ENCODE peak calls at places on chromosome 7, in six cellular contexts. I is progenitor cell of endocrine pancreas, M is cardiac muscle cell, N is astrocyte of the cerebellum, D is stomach, J is breast epithelium. L is an unnamed sample.

GRCh38 chr7:43166686-43167085 is 54.2 kb downstream of the HECW1 start:
- DNase-seq in I (no peak), M (no peak), N (no peak), D (no peak), J (no peak), L (no peak)

GRCh38 chr7:159112136-159113011 is 32.3 kb downstream of the VIPR2 start:
- DNase-seq in I (no peak), M (no peak), N (no peak), D (no peak), J (no peak), L (peak)

GRCh38 chr7:151769189-151769821 is 107.6 kb downstream of the PRKAG2 start:
- DNase-seq in I (no peak), M (no peak), N (no peak), D (no peak), J (no peak), L (peak)

GRCh38 chr7:3722396-3722846 is 421.4 kb downstream of the SDK1 start:
- DNase-seq in I (no peak), M (peak), N (no peak), D (no peak), J (no peak), L (no peak)

GRCh38 chr7:73602721-73603651 is 21.3 kb downstream of the MLXIPL start:
- DNase-seq in I (no peak), M (no peak), N (no peak), D (no peak), J (no peak), L (no peak)

GRCh38 chr7:1101580-1102431 is 13.9 kb downstream of the GPER1 start:
- DNase-seq in I (no peak), M (no peak), N (no peak), D (peak), J (peak), L (peak)

GRCh38 chr7:139845443-139845805 is 16.4 kb downstream of the TBXAS1 start:
- DNase-seq in I (no peak), M (no peak), N (no peak), D (no peak), J (no peak), L (no peak)

GRCh38 chr7:112272921-112273561 is 66.5 kb downstream of the ZNF277 start:
- DNase-seq in I (no peak), M (peak), N (no peak), D (no peak), J (no peak), L (peak)

GRCh38 chr7:149772821-149773425 is 465 bp downstream of the ZNF467 start:
- DNase-seq in I (peak), M (no peak), N (no peak), D (peak), J (no peak), L (peak)

GRCh38 chr7:157554393-157555238 is 217.8 kb downstream of the DNAJB6 start:
- DNase-seq in I (no peak), M (no peak), N (no peak), D (no peak), J (no peak), L (no peak)

GRCh38 chr7:7895754-7896153 is 72.8 kb upstream of the GLCCI1 start:
- DNase-seq in I (no peak), M (no peak), N (no peak), D (no peak), J (no peak), L (no peak)

GRCh38 chr7:13181221-13181620 is 493.8 kb downstream of the ARL4A start:
- DNase-seq in I (no peak), M (peak), N (peak), D (no peak), J (no peak), L (no peak)

GRCh38 chr7:13421779-13422178 is 567.7 kb downstream of the ETV1 start:
- DNase-seq in I (no peak), M (no peak), N (no peak), D (no peak), J (no peak), L (no peak)

GRCh38 chr7:126718419-126718818 is 534.3 kb downstream of the GRM8 start:
- DNase-seq in I (no peak), M (no peak), N (no peak), D (no peak), J (no peak), L (no peak)

GRCh38 chr7:25906760-25907159 is 245.2 kb upstream of the NFE2L3 start:
- DNase-seq in I (no peak), M (no peak), N (no peak), D (no peak), J (no peak), L (no peak)

GRCh38 chr7:1819258-1819841 is 149.3 kb downstream of the ELFN1 start:
- DNase-seq in I (no peak), M (no peak), N (no peak), D (peak), J (no peak), L (no peak)

GRCh38 chr7:85688712-85689111 is 501.9 kb upstream of the SEMA3D start:
- DNase-seq in I (no peak), M (no peak), N (peak), D (no peak), J (no peak), L (no peak)

GRCh38 chr7:75842836-75843446 is 29.3 kb upstream of the CCL24 start:
- DNase-seq in I (no peak), M (peak), N (peak), D (peak), J (no peak), L (peak)

GRCh38 chr7:2510909-2511768 is 8.4 kb upstream of the LFNG start:
- DNase-seq in I (no peak), M (no peak), N (no peak), D (peak), J (no peak), L (peak)

GRCh38 chr7:3138992-3139391 is 95.3 kb upstream of the CARD11 start:
- DNase-seq in I (no peak), M (no peak), N (no peak), D (no peak), J (no peak), L (no peak)

GRCh38 chr7:154794147-154794780 is 208.7 kb downstream of the PAXIP1 start:
- DNase-seq in I (peak), M (no peak), N (no peak), D (peak), J (no peak), L (no peak)

GRCh38 chr7:129054438-129055293 is at the start of gene TNPO3:
- DNase-seq in I (peak), M (peak), N (peak), D (peak), J (peak), L (peak)
- TF ChIP-seq CTCF in I (no peak), M (no peak), N (no peak), D (no peak), J (no peak), L (no peak)

GRCh38 chr7:100406767-100407166 is 21.7 kb downstream of the ZCWPW1 start:
- DNase-seq in I (no peak), M (peak), N (peak), D (no peak), J (no peak), L (no peak)
- TF ChIP-seq CTCF in I (no peak), M (peak), N (peak), D (no peak), J (no peak), L (no peak)

GRCh38 chr7:137091396-137091795 is 222.9 kb downstream of the CHRM2 start:
- DNase-seq in I (no peak), M (peak), N (no peak), D (no peak), J (no peak), L (no peak)
- TF ChIP-seq CTCF in I (peak), M (peak), N (peak), D (no peak), J (no peak), L (no peak)

GRCh38 chr7:111096997-111097396 is 6.1 kb downstream of the LRRN3 start:
- DNase-seq in I (no peak), M (no peak), N (no peak), D (no peak), J (no peak), L (no peak)
- TF ChIP-seq CTCF in I (peak), M (no peak), N (no peak), D (no peak), J (no peak), L (no peak)

DNA sequence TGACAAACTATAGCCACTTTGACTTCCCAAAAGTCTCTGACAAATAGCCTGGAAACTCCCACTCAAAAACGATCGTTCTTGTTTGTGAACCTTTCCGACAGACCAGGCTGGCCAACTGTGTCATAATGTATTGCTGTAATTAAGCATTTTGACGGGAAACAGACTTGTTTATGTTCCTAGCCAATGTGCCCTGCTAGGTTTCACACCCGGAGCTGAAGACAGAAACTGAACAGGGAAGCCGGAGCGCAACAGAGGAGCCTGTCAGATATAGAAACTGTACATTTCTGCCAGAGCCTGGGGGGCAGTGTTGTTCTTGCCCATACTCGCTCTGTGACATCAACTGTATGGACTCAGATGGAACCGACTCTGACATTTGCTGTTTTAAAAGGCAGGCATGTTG is 55.3 kb upstream of the C7orf33 start:
- DNase-seq in I (no peak), M (peak), N (no peak), D (no peak), J (no peak), L (no peak)
- TF ChIP-seq CTCF in I (no peak), M (peak), N (no peak), D (no peak), J (no peak), L (no peak)

GRCh38 chr7:83362786-83363185 is 200.1 kb upstream of the PCLO start:
- DNase-seq in I (no peak), M (no peak), N (no peak), D (no peak), J (no peak), L (no peak)

GRCh38 chr7:83365746-83366145 is 203.1 kb upstream of the PCLO start:
- DNase-seq in I (no peak), M (peak), N (no peak), D (no peak), J (no peak), L (no peak)

DNA sequence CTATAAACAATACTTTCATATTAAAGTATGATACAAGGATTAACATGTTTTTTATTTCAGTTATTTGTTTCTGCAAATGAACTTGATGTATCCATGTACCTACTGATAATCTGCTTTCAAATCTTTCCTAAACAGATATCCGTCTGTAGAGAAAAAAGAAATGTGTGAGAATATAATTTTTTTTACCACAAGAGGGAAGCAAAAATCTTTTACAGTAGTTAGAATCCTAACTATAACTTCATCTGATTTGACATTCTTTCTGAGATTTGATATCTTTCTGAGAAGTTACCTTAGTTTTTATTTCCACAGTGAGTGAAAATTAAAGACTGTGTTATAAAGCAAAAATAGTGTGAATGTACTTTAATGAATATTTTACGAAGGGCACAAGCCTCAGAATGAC is 203.9 kb upstream of the PCLO start:
- DNase-seq in I (no peak), M (no peak), N (no peak), D (no peak), J (no peak), L (no peak)
- TF ChIP-seq CTCF in I (peak), M (no peak), N (no peak), D (no peak), J (no peak), L (no peak)

DNA sequence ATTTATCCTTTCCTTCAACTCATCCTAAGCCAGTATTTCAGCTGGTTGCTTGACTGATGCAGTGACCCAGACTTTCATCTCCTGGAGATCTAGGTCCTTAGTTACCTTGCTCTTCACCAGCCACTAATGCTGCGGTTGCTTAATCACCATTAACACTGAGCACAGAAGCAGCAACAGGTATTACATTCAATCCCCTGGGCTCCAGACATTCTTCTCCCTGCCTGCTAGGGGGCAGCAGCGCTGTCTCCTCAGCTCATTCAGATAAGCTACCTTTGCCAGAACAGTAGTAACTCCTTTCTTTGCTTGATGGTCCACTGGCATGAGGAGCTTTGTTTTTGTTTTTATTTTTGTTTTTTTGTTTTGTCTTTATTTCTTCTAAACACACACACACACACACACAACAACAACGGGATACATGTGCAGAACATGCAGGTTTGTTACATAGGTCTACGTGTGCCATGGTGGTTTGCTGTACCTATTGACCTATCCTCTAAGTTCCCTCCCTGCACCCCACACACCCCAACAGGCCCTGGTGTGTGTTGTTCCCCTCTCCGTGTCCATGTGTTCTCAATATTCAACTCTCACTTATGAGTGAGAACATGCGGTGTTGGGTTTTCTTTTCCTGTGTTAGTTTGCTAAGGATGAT is 1043.2 kb upstream of the C7orf33 start:
- DNase-seq in I (no peak), M (peak), N (no peak), D (peak), J (no peak), L (no peak)
- TF ChIP-seq CTCF in I (peak), M (peak), N (peak), D (no peak), J (no peak), L (peak)

GRCh38 chr7:51455948-51456347 is 139.3 kb upstream of the COBL start:
- DNase-seq in I (no peak), M (no peak), N (no peak), D (no peak), J (no peak), L (no peak)
- TF ChIP-seq CTCF in I (no peak), M (no peak), N (no peak), D (no peak), J (no peak), L (no peak)

DNA sequence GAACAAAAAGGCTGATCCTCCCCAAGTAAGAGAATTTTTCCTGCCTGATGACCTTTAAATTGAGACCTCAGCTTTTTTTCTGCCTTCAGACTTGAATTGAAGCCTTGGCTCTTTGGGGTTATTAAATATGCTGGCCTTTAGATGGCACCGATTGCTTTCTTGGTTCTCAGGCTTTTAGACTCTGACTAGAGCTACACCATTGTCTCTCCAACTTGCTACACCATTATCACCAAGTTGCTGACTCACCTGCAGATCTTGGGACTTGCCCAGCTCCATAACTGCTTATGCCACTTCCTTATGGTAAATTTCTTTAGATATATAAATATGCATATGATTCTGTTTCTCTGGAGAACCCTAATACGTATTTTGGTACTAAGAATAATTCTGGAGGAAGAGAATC is 3.1 kb upstream of the ABCA13 start:
- DNase-seq in I (no peak), M (peak), N (no peak), D (no peak), J (no peak), L (no peak)
- TF ChIP-seq CTCF in I (no peak), M (no peak), N (peak), D (no peak), J (no peak), L (no peak)

L was measured in left lung.